ENCODE peak calls at places on chromosomes 11 and 22, in seven cellular contexts. One of them, this sample, is unnamed. For H3K4me1 and H3K27me3, the result is how much of the 10 kb centered on the place peaks cover.

GRCh38 chr11:86355256-86355655 is 19.4 kb upstream of the CCDC81 start:
- DNase-seq in heart right ventricle: no peak
- DNase-seq in colonic mucosa: no peak
- DNase-seq in K562: no peak
- DNase-seq in upper lobe of right lung: no peak
- DNase-seq in CD8-positive, alpha-beta T cell: no peak
- DNase-seq in H9: no peak
- DNase-seq in this sample: no peak

GRCh38 chr11:92376680-92377079 is 152.1 kb downstream of the FAT3 start:
- DNase-seq in K562: no peak
- DNase-seq in H9: no peak
- DNase-seq in heart right ventricle: no peak
- DNase-seq in CD8-positive, alpha-beta T cell: no peak
- DNase-seq in upper lobe of right lung: no peak
- DNase-seq in colonic mucosa: no peak
- DNase-seq in this sample: no peak

GRCh38 chr22:40479887-40480538 is 109.6 kb downstream of the SGSM3 start:
- DNase-seq in colonic mucosa: no peak
- DNase-seq in H9: no peak
- DNase-seq in upper lobe of right lung: no peak
- DNase-seq in heart right ventricle: no peak
- DNase-seq in K562: no peak
- DNase-seq in CD8-positive, alpha-beta T cell: no peak
- DNase-seq in this sample: no peak

GRCh38 chr11:121366970-121367369 is 74.4 kb downstream of the SC5D start:
- DNase-seq in colonic mucosa: no peak
- DNase-seq in upper lobe of right lung: no peak
- DNase-seq in H9: no peak
- DNase-seq in heart right ventricle: no peak
- DNase-seq in CD8-positive, alpha-beta T cell: no peak
- DNase-seq in K562: no peak
- DNase-seq in this sample: no peak

GRCh38 chr11:92886243-92886905 is 83.1 kb upstream of the MTNR1B start:
- DNase-seq in upper lobe of right lung: no peak
- DNase-seq in H9: no peak
- DNase-seq in colonic mucosa: peak
- DNase-seq in K562: peak
- DNase-seq in CD8-positive, alpha-beta T cell: no peak
- DNase-seq in heart right ventricle: no peak
- DNase-seq in this sample: no peak

GRCh38 chr11:107040447-107041444 is 22.5 kb upstream of the GUCY1A2 start:
- DNase-seq in heart right ventricle: no peak
- DNase-seq in upper lobe of right lung: no peak
- DNase-seq in K562: no peak
- DNase-seq in colonic mucosa: no peak
- DNase-seq in H9: no peak
- DNase-seq in CD8-positive, alpha-beta T cell: no peak
- DNase-seq in this sample: no peak

GRCh38 chr11:2129699-2130366 is 9.4 kb downstream of the IGF2 start:
- DNase-seq in K562: no peak
- DNase-seq in H9: no peak
- DNase-seq in heart right ventricle: no peak
- DNase-seq in colonic mucosa: no peak
- DNase-seq in CD8-positive, alpha-beta T cell: no peak
- DNase-seq in upper lobe of right lung: no peak
- DNase-seq in this sample: no peak

GRCh38 chr11:64366751-64367150 is 7.8 kb downstream of the RPS6KA4 start:
- DNase-seq in H9: no peak
- DNase-seq in colonic mucosa: no peak
- DNase-seq in heart right ventricle: no peak
- DNase-seq in K562: no peak
- DNase-seq in upper lobe of right lung: no peak
- DNase-seq in CD8-positive, alpha-beta T cell: no peak
- DNase-seq in this sample: no peak

GRCh38 chr11:120527111-120527748 is 15.7 kb downstream of the GRIK4 start:
- DNase-seq in colonic mucosa: no peak
- DNase-seq in upper lobe of right lung: no peak
- DNase-seq in CD8-positive, alpha-beta T cell: no peak
- DNase-seq in K562: no peak
- DNase-seq in H9: peak
- DNase-seq in heart right ventricle: no peak
- DNase-seq in this sample: no peak

GRCh38 chr11:70353329-70353728 is 45.0 kb upstream of the CTTN start:
- DNase-seq in upper lobe of right lung: no peak
- DNase-seq in K562: no peak
- DNase-seq in colonic mucosa: no peak
- DNase-seq in CD8-positive, alpha-beta T cell: no peak
- DNase-seq in heart right ventricle: no peak
- DNase-seq in H9: no peak
- DNase-seq in this sample: no peak

GRCh38 chr11:90614318-90614717 is 391.5 kb upstream of the CHORDC1 start:
- DNase-seq in upper lobe of right lung: no peak
- DNase-seq in CD8-positive, alpha-beta T cell: no peak
- DNase-seq in colonic mucosa: no peak
- DNase-seq in K562: no peak
- DNase-seq in H9: no peak
- DNase-seq in heart right ventricle: no peak
- DNase-seq in this sample: no peak

GRCh38 chr11:78432058-78432515 is 14.5 kb upstream of the GAB2 start:
- DNase-seq in heart right ventricle: no peak
- DNase-seq in upper lobe of right lung: no peak
- DNase-seq in colonic mucosa: no peak
- DNase-seq in H9: no peak
- DNase-seq in K562: no peak
- DNase-seq in CD8-positive, alpha-beta T cell: no peak
- DNase-seq in this sample: no peak

GRCh38 chr11:6333112-6333511 is 12.8 kb upstream of the CAVIN3 start:
- DNase-seq in K562: no peak
- DNase-seq in heart right ventricle: no peak
- DNase-seq in colonic mucosa: no peak
- DNase-seq in upper lobe of right lung: no peak
- DNase-seq in H9: no peak
- DNase-seq in CD8-positive, alpha-beta T cell: no peak
- DNase-seq in this sample: no peak

GRCh38 chr11:132263231-132263630 is 892.8 kb downstream of the NTM start:
- DNase-seq in K562: no peak
- DNase-seq in colonic mucosa: no peak
- DNase-seq in heart right ventricle: no peak
- DNase-seq in upper lobe of right lung: no peak
- DNase-seq in CD8-positive, alpha-beta T cell: no peak
- DNase-seq in H9: no peak
- DNase-seq in this sample: no peak

GRCh38 chr11:61542024-61542461 is 33.5 kb downstream of the LRRC10B start:
- DNase-seq in colonic mucosa: no peak
- DNase-seq in H9: peak
- DNase-seq in K562: no peak
- DNase-seq in CD8-positive, alpha-beta T cell: no peak
- DNase-seq in upper lobe of right lung: no peak
- DNase-seq in heart right ventricle: no peak
- DNase-seq in this sample: no peak

GRCh38 chr22:30262917-30263741 is 3.5 kb downstream of the OSM start:
- DNase-seq in upper lobe of right lung: peak
- DNase-seq in heart right ventricle: peak
- DNase-seq in H9: peak
- DNase-seq in K562: peak
- DNase-seq in colonic mucosa: peak
- DNase-seq in CD8-positive, alpha-beta T cell: peak
- DNase-seq in this sample: peak

GRCh38 chr11:120305286-120305685 is 19.8 kb upstream of the TLCD5 start:
- DNase-seq in K562: peak
- DNase-seq in colonic mucosa: peak
- DNase-seq in heart right ventricle: no peak
- DNase-seq in H9: no peak
- DNase-seq in upper lobe of right lung: no peak
- DNase-seq in CD8-positive, alpha-beta T cell: no peak
- DNase-seq in this sample: no peak

GRCh38 chr22:49930596-49931412 is 12.4 kb downstream of the CRELD2 start:
- DNase-seq in CD8-positive, alpha-beta T cell: no peak
- DNase-seq in colonic mucosa: peak
- DNase-seq in heart right ventricle: no peak
- DNase-seq in H9: peak
- DNase-seq in K562: no peak
- DNase-seq in upper lobe of right lung: peak
- DNase-seq in this sample: peak
- H3K4me1 ChIP-seq in CD8-positive, alpha-beta T cell: under half
- H3K4me1 ChIP-seq in colonic mucosa: under half
- H3K4me1 ChIP-seq in heart right ventricle: under half
- H3K4me1 ChIP-seq in H9: under half
- H3K4me1 ChIP-seq in K562: under half
- H3K4me1 ChIP-seq in upper lobe of right lung: under half
- H3K4me1 ChIP-seq in this sample: half or more

GRCh38 chr22:21632237-21632895 is at the start of gene CCDC116:
- DNase-seq in upper lobe of right lung: peak
- DNase-seq in colonic mucosa: no peak
- DNase-seq in H9: peak
- DNase-seq in K562: peak
- DNase-seq in heart right ventricle: no peak
- DNase-seq in CD8-positive, alpha-beta T cell: peak
- DNase-seq in this sample: peak
- H3K27ac ChIP-seq in upper lobe of right lung: no peak
- H3K27ac ChIP-seq in colonic mucosa: no peak
- H3K27ac ChIP-seq in H9: no peak
- H3K27ac ChIP-seq in K562: peak
- H3K27ac ChIP-seq in heart right ventricle: no peak
- H3K27ac ChIP-seq in CD8-positive, alpha-beta T cell: no peak
- H3K27ac ChIP-seq in this sample: no peak

DNA sequence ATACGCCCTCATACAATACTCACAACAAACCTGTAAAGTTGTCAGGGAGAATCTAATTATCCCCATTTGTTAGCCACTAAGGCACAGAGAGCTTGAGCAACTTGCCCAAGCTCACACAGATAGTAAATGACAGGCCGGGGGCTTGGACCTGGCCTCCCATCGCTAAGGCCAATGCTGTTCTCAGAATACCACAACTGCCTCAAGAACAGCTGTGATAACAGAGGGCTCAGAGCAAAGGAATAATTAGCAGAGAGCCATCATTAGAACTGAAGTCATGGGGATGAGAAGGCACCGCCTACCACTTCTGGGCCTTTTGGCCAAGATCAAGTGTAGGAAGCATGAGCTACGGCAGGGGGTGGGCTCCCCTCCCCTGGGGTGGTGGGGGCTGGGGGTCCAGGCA is 98.6 kb downstream of the FEZ1 start:
- DNase-seq in CD8-positive, alpha-beta T cell: no peak
- DNase-seq in H9: no peak
- DNase-seq in K562: no peak
- DNase-seq in colonic mucosa: no peak
- DNase-seq in upper lobe of right lung: no peak
- DNase-seq in heart right ventricle: no peak
- DNase-seq in this sample: no peak
- H3K27me3 ChIP-seq in CD8-positive, alpha-beta T cell: under half
- H3K27me3 ChIP-seq in H9: under half
- H3K27me3 ChIP-seq in K562: under half
- H3K27me3 ChIP-seq in colonic mucosa: under half
- H3K27me3 ChIP-seq in upper lobe of right lung: under half
- H3K27me3 ChIP-seq in heart right ventricle: under half
- H3K27me3 ChIP-seq in this sample: under half

GRCh38 chr11:67351275-67352005 is 1.9 kb downstream of the POLD4 start:
- DNase-seq in colonic mucosa: peak
- DNase-seq in CD8-positive, alpha-beta T cell: peak
- DNase-seq in H9: peak
- DNase-seq in upper lobe of right lung: peak
- DNase-seq in heart right ventricle: peak
- DNase-seq in K562: peak
- DNase-seq in this sample: peak

GRCh38 chr11:67354314-67355022 is 1.1 kb upstream of the POLD4 start:
- DNase-seq in K562: peak
- DNase-seq in upper lobe of right lung: no peak
- DNase-seq in H9: peak
- DNase-seq in colonic mucosa: peak
- DNase-seq in CD8-positive, alpha-beta T cell: no peak
- DNase-seq in heart right ventricle: peak
- DNase-seq in this sample: no peak

GRCh38 chr11:67355023-67355793 is 1.9 kb upstream of the POLD4 start:
- DNase-seq in colonic mucosa: no peak
- DNase-seq in upper lobe of right lung: no peak
- DNase-seq in heart right ventricle: no peak
- DNase-seq in K562: no peak
- DNase-seq in CD8-positive, alpha-beta T cell: no peak
- DNase-seq in H9: no peak
- DNase-seq in this sample: no peak

GRCh38 chr11:67353317-67354313 is at the start of gene POLD4:
- DNase-seq in H9: peak
- DNase-seq in CD8-positive, alpha-beta T cell: peak
- DNase-seq in K562: peak
- DNase-seq in upper lobe of right lung: peak
- DNase-seq in colonic mucosa: peak
- DNase-seq in heart right ventricle: peak
- DNase-seq in this sample: peak

DNA sequence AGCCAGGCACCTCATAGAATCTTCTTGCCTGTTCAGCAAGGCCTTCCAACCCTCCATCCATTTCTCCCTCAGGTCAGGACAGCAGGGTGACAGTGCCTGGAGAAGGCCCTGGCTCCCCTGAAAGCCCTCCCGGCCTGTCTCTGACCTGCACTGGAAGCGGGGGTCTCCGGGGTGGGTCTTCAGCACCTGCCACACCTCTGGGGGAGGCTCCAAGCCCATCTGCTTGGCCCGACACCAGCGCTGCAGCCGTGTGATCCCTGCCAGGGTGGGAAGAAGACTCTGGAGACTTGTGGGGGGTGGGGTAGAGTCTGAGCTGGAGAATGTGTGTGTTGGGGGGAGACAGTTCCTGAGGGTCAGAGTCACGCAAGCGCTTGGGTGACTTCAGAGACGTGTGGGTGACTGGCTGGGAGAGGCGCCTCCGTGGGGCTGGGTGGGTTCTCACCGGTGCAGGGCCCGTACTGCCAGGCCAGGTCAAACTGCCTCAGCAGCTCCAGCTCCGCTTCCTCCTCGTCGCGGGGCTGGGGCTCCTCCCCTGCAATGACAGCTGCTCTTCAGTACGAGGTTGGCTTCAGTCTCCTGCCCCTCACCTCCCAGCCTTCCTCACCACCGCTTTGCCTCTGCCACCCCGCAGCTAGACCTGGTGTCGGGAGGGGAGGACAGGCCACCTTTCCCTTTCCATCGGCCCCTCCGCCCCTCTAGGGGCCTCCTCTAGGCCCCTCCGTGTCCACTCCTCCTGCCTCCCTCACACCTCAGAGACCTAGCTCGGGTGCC is 615 bp downstream of the POLD4 start:
- DNase-seq in heart right ventricle: peak
- DNase-seq in H9: peak
- DNase-seq in colonic mucosa: peak
- DNase-seq in CD8-positive, alpha-beta T cell: no peak
- DNase-seq in upper lobe of right lung: peak
- DNase-seq in K562: peak
- DNase-seq in this sample: no peak
- H3K4me1 ChIP-seq in heart right ventricle: half or more
- H3K4me1 ChIP-seq in H9: under half
- H3K4me1 ChIP-seq in colonic mucosa: under half
- H3K4me1 ChIP-seq in CD8-positive, alpha-beta T cell: under half
- H3K4me1 ChIP-seq in upper lobe of right lung: half or more
- H3K4me1 ChIP-seq in K562: half or more
- H3K4me1 ChIP-seq in this sample: half or more

GRCh38 chr11:108916290-108916689 is 251.4 kb downstream of the DDX10 start:
- DNase-seq in heart right ventricle: no peak
- DNase-seq in K562: no peak
- DNase-seq in H9: no peak
- DNase-seq in upper lobe of right lung: no peak
- DNase-seq in colonic mucosa: no peak
- DNase-seq in CD8-positive, alpha-beta T cell: no peak
- DNase-seq in this sample: no peak
- H3K27ac ChIP-seq in heart right ventricle: no peak
- H3K27ac ChIP-seq in K562: no peak
- H3K27ac ChIP-seq in H9: no peak
- H3K27ac ChIP-seq in upper lobe of right lung: no peak
- H3K27ac ChIP-seq in colonic mucosa: no peak
- H3K27ac ChIP-seq in CD8-positive, alpha-beta T cell: no peak
- H3K27ac ChIP-seq in this sample: no peak

This sample was measured in CD4-positive, alpha-beta memory T cell.